ENCODE peak calls at places on chromosomes 6 and 20, in ten cellular contexts. J is psoas muscle; E is tibial artery; C is HL-60; P is A549; M is skeletal muscle cell; V is CD8-positive, alpha-beta memory T cell; F is fibroblast of the aortic adventitia; O is HepG2; B is fibroblast of lung. U is an unnamed sample.

GRCh38 chr20:4726710-4727391 is 5.1 kb downstream of the PRND start:
- DNase-seq in E (no peak), V (no peak), C (peak), M (peak), J (no peak), O (no peak), F (peak), B (peak), P (no peak), U (no peak)

GRCh38 chr6:137497722-137498463 is 3.7 kb upstream of the OLIG3 start:
- DNase-seq in F (no peak), E (no peak), V (no peak), M (no peak), J (no peak), P (no peak), B (no peak), O (no peak), C (no peak), U (no peak)

GRCh38 chr20:43727980-43728590 is 1.3 kb upstream of the GTSF1L start:
- DNase-seq in J (no peak), O (peak), P (no peak), V (no peak), F (peak), E (no peak), M (no peak), B (peak), C (no peak), U (peak)

GRCh38 chr6:166360243-166361079 is 18.1 kb upstream of the SFT2D1 start:
- DNase-seq in C (peak), M (peak), O (no peak), E (no peak), J (no peak), P (no peak), V (no peak), B (no peak), F (peak), U (no peak)

GRCh38 chr6:120378582-120379220 is 955.6 kb downstream of the TBC1D32 start:
- DNase-seq in B (peak), V (no peak), E (no peak), O (peak), J (no peak), F (peak), C (no peak), P (peak), M (no peak), U (no peak)

GRCh38 chr20:3820901-3821727 is 767 bp downstream of the AP5S1 start:
- DNase-seq in M (no peak), E (no peak), F (no peak), P (no peak), C (no peak), J (peak), O (no peak), B (no peak), V (no peak), U (no peak)

GRCh38 chr6:135854799-135855198 is 3.3 kb downstream of the PDE7B start:
- DNase-seq in P (no peak), M (no peak), O (no peak), C (no peak), E (no peak), J (no peak), B (no peak), V (no peak), F (no peak), U (no peak)

GRCh38 chr6:63930848-63931247 is 295.2 kb downstream of the PHF3 start:
- DNase-seq in O (no peak), B (no peak), P (no peak), C (no peak), J (no peak), F (no peak), M (no peak), V (no peak), E (no peak), U (no peak)

GRCh38 chr6:85866373-85866740 is 223.7 kb upstream of the SYNCRIP start:
- DNase-seq in C (no peak), E (no peak), O (no peak), F (peak), P (no peak), J (no peak), B (peak), M (no peak), V (no peak), U (no peak)

GRCh38 chr20:46683939-46684750 is 5.1 kb downstream of the TP53RK start:
- DNase-seq in B (peak), M (peak), F (peak), O (no peak), V (no peak), J (peak), P (no peak), E (peak), C (no peak), U (peak)

GRCh38 chr6:64301307-64302236 is 666.0 kb downstream of the PHF3 start:
- DNase-seq in C (no peak), J (no peak), O (peak), B (no peak), P (no peak), M (no peak), V (no peak), F (no peak), E (no peak), U (peak)

GRCh38 chr6:32885698-32886286 is 31.8 kb downstream of the PSMB9 start:
- DNase-seq in M (no peak), J (no peak), B (peak), O (peak), F (peak), V (no peak), C (no peak), E (no peak), P (peak), U (no peak)

GRCh38 chr6:48962041-48962440 is 501.0 kb downstream of the MMUT start:
- DNase-seq in O (no peak), B (no peak), C (no peak), J (no peak), V (no peak), E (no peak), P (no peak), F (no peak), M (no peak), U (no peak)

GRCh38 chr6:130322673-130323268 is 43.0 kb upstream of the TMEM200A start:
- DNase-seq in O (peak), J (no peak), F (peak), V (peak), P (no peak), M (peak), E (peak), C (peak), B (peak), U (peak)

GRCh38 chr6:73134588-73134987 is 90.7 kb downstream of the KHDC1L start:
- DNase-seq in V (no peak), C (no peak), F (peak), O (peak), J (peak), M (no peak), P (no peak), E (no peak), B (peak), U (peak)

GRCh38 chr20:3461191-3461874 is 9.5 kb upstream of the ATRN start:
- DNase-seq in B (peak), M (peak), O (no peak), J (no peak), V (no peak), F (no peak), C (no peak), P (no peak), E (no peak), U (no peak)

GRCh38 chr6:52503344-52503747 is 73.5 kb downstream of the TRAM2 start:
- DNase-seq in J (no peak), O (no peak), B (no peak), M (no peak), C (no peak), F (no peak), P (no peak), V (no peak), E (no peak), U (no peak)

GRCh38 chr20:3250091-3250504 is 11.1 kb upstream of the SLC4A11 start:
- DNase-seq in E (no peak), O (peak), F (no peak), M (no peak), C (no peak), V (no peak), P (peak), J (no peak), B (no peak), U (no peak)

GRCh38 chr20:1979116-1979778 is 14.6 kb downstream of the PDYN start:
- DNase-seq in M (no peak), O (no peak), V (no peak), F (no peak), P (no peak), C (no peak), E (no peak), J (no peak), B (no peak), U (no peak)

GRCh38 chr6:70563540-70563939 is 3.2 kb upstream of the SDHAF4 start:
- DNase-seq in O (no peak), B (peak), F (peak), C (no peak), P (no peak), V (no peak), M (peak), J (peak), E (no peak), U (no peak)

GRCh38 chr6:163944897-163945296 is 530.4 kb downstream of the QKI start:
- DNase-seq in J (peak), B (no peak), E (no peak), F (no peak), M (no peak), C (no peak), P (no peak), O (no peak), V (no peak), U (no peak)

GRCh38 chr6:42891199-42891722 is 11.8 kb downstream of the RPL7L1 start:
- DNase-seq in M (no peak), F (no peak), C (no peak), B (no peak), V (no peak), E (no peak), P (no peak), O (no peak), J (no peak), U (no peak)

GRCh38 chr6:101391772-101392560 is 1.5 kb upstream of the GRIK2 start:
- DNase-seq in C (no peak), J (no peak), F (no peak), O (no peak), B (no peak), E (no peak), M (no peak), P (no peak), V (no peak), U (no peak)

GRCh38 chr20:36614781-36615557 is 9.4 kb downstream of the RAB5IF start:
- DNase-seq in J (no peak), O (no peak), F (no peak), P (no peak), C (no peak), V (no peak), B (no peak), M (no peak), E (no peak), U (no peak)

GRCh38 chr6:103236923-103237322 is 1622.8 kb downstream of the HACE1 start:
- DNase-seq in C (no peak), F (no peak), P (no peak), V (no peak), J (no peak), B (no peak), E (no peak), O (no peak), M (no peak), U (no peak)

GRCh38 chr20:25250508-25250907 is 2.6 kb downstream of the PYGB start:
- DNase-seq in B (no peak), E (no peak), V (no peak), P (no peak), O (no peak), J (no peak), M (no peak), F (no peak), C (no peak), U (peak)
- H3K4me3 ChIP-seq in B (no peak), E (peak), V (no peak), P (peak), O (no peak), J (no peak), M (peak), F (peak), C (no peak), U (peak)

DNA sequence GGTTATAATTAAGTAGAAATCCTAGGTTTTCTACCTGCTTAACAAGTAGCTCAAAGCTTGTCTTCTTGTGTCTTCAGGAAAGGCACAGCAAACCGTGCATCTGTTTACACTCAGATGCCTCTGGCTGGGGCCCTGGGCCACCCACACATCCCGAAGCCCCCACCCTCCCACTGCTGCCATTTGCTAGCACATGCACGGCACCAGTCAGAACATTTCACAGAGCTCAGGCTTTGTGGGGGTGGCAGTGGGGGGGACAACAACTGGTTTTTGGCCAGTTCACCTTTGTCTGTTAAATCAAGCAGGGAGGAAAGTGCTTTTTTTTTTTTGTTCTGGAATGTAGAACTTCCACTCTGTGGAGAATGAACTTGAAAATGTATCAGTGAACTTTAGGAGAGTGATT is 77.7 kb downstream of the LINC00237 start:
- DNase-seq in M (no peak), J (no peak), F (no peak), B (no peak), V (no peak), O (no peak), P (no peak), C (no peak), E (no peak), U (no peak)
- H3K4me3 ChIP-seq in M (no peak), J (no peak), F (no peak), B (no peak), V (no peak), O (peak), P (no peak), C (no peak), E (no peak), U (no peak)

DNA sequence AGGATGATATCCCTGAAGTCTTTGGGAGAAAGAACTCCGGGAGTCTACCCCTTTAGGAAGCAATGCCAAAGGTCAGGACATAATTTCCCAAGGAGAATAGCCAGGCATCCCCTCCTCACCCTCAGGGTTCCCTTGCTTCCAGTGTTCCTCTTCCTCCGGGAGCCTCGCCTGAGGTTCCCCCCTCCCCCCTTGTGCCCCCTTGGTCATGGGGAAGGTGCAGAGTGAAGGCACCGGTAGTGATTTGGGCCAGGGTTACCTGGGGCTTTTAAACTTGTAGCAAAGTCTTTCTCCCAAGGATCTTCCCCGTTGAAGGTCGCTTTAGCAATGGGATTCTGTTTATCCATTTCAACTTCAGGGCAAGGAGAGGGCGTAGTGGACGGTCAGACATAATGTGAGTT is 1.2 kb downstream of the ISM1 start:
- DNase-seq in M (no peak), J (no peak), O (no peak), B (no peak), C (no peak), F (no peak), E (no peak), V (no peak), P (no peak), U (no peak)
- H3K4me3 ChIP-seq in M (no peak), J (peak), O (peak), B (no peak), C (no peak), F (no peak), E (peak), V (peak), P (peak), U (peak)

GRCh38 chr6:31778193-31778592 is 1.1 kb upstream of the VWA7 start:
- DNase-seq in M (no peak), O (peak), B (no peak), C (no peak), V (no peak), E (no peak), J (no peak), F (no peak), P (no peak), U (no peak)
- H3K4me3 ChIP-seq in M (no peak), O (no peak), B (no peak), C (no peak), V (no peak), E (no peak), J (no peak), F (no peak), P (no peak), U (no peak)

GRCh38 chr20:63007472-63007721 is 633 bp upstream of the BHLHE23 start:
- DNase-seq in J (no peak), M (no peak), F (no peak), C (no peak), B (no peak), E (no peak), V (no peak), P (no peak), O (no peak), U (no peak)
- H3K4me3 ChIP-seq in J (no peak), M (no peak), F (no peak), C (no peak), B (no peak), E (no peak), V (no peak), P (no peak), O (no peak), U (no peak)

GRCh38 chr6:38750968-38751615 is 36.0 kb downstream of the DNAH8 start:
- DNase-seq in C (no peak), E (no peak), F (no peak), P (no peak), V (no peak), O (no peak), M (no peak), B (no peak), J (no peak), U (no peak)

GRCh38 chr6:38753707-38754106 is 38.6 kb downstream of the DNAH8 start:
- DNase-seq in C (no peak), P (no peak), E (no peak), J (no peak), V (no peak), B (no peak), F (no peak), M (no peak), O (no peak), U (no peak)

GRCh38 chr6:38760097-38760496 is 45.0 kb downstream of the DNAH8 start:
- DNase-seq in F (no peak), C (no peak), P (no peak), V (no peak), E (no peak), J (no peak), M (no peak), B (no peak), O (no peak), U (no peak)

GRCh38 chr6:38755874-38756273 is 40.8 kb downstream of the DNAH8 start:
- DNase-seq in E (no peak), P (no peak), C (no peak), F (no peak), J (no peak), B (no peak), V (no peak), M (no peak), O (no peak), U (no peak)

DNA sequence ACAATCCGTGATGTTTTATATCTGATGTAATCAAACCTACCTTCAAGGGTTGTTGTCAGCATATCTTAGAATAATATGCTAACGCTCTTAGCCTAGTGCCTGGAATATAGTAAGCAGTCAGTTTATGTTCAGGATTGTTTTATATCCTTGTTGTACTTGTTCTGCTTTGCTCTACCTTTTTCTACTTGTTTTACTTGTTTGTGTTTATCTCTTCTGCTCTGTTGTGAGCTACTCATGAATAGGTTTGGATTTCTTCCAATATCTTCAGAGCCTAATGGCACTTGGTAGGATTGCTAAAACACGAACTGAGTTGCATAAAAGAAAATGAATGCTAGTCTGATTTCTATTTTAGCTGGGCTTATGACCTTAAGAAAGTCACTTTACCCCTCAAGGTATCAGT is 40.1 kb downstream of the DNAH8 start:
- DNase-seq in M (no peak), P (no peak), J (no peak), F (no peak), V (no peak), E (no peak), C (no peak), O (no peak), B (no peak), U (no peak)
- H3K4me3 ChIP-seq in M (no peak), P (no peak), J (no peak), F (no peak), V (no peak), E (no peak), C (no peak), O (no peak), B (no peak), U (no peak)